ENCODE peak calls at places on chromosomes 5 and 9, in seven cellular contexts. X is activated T-cell treated with anti-CD3 and anti-CD28 coated beads for 24 hours; I is head of caudate nucleus; S is stimulated activated CD4-positive, alpha-beta T cell treated with anti-CD3 and anti-CD28 coated beads, Interleukin-2, amount 100 ng/mL, for 4 hours; G is activated CD4-positive, alpha-beta memory T cell treated with anti-CD3 and anti-CD28 coated beads, Interleukin-2, amount 10 ng/mL, durations not matched to agents 7 days and 5 days; Z is mucosa of descending colon; M is AG08395. P is an unnamed sample.

GRCh38 chr5:34742112-34742511 is 86.0 kb downstream of the RAI14 start:
- DNase-seq in X (no peak), M (no peak), G (no peak), Z (no peak), I (no peak), S (no peak), P (no peak)

GRCh38 chr5:115530426-115530825 is 14.1 kb downstream of the FEM1C start:
- DNase-seq in X (no peak), I (no peak), S (no peak), M (peak; percentile 39), Z (no peak), G (no peak), P (no peak)

GRCh38 chr5:161420526-161420925 is 126.0 kb downstream of the GABRB2 start:
- DNase-seq in Z (no peak), I (no peak), M (no peak), G (no peak), X (no peak), S (no peak), P (no peak)

GRCh38 chr5:173671121-173671949 is 54.9 kb upstream of the BOD1 start:
- DNase-seq in I (peak; percentile 87), G (no peak), X (no peak), M (peak; percentile 20), S (no peak), Z (no peak), P (peak; percentile 75)

GRCh38 chr5:110092955-110093785 is 403.4 kb downstream of the MAN2A1 start:
- DNase-seq in Z (no peak), M (no peak), X (no peak), G (no peak), S (no peak), I (no peak), P (no peak)

GRCh38 chr5:143985832-143986485 is 174.0 kb downstream of the HMHB1 start:
- DNase-seq in X (no peak), I (no peak), G (no peak), S (no peak), Z (no peak), M (peak; percentile 66), P (no peak)

GRCh38 chr5:175422058-175422457 is 21.9 kb downstream of the DRD1 start:
- DNase-seq in G (no peak), S (no peak), X (no peak), I (no peak), M (no peak), Z (no peak), P (no peak)

GRCh38 chr5:163649522-163649921 is 144.1 kb downstream of the MAT2B start:
- DNase-seq in M (no peak), X (no peak), S (no peak), G (no peak), Z (no peak), I (no peak), P (no peak)

GRCh38 chr5:177242304-177242703 is 61.2 kb downstream of the RAB24 start:
- DNase-seq in S (no peak), M (no peak), Z (no peak), X (no peak), I (no peak), G (no peak), P (no peak)

GRCh38 chr5:10896016-10896415 is 135.0 kb upstream of the DAP start:
- DNase-seq in S (no peak), M (no peak), G (no peak), X (no peak), Z (no peak), I (no peak), P (no peak)

GRCh38 chr5:154740957-154741356 is 14.2 kb upstream of the LARP1 start:
- DNase-seq in I (peak; percentile 32), X (no peak), S (no peak), Z (no peak), G (no peak), M (peak; percentile 74), P (peak; percentile 20)

GRCh38 chr5:88888799-88889164 is 5.8 kb upstream of the MEF2C start:
- DNase-seq in I (no peak), S (no peak), G (no peak), M (no peak), Z (no peak), X (no peak), P (no peak)

GRCh38 chr5:175853573-175854230 is 17.7 kb upstream of the CPLX2 start:
- DNase-seq in M (no peak), X (no peak), S (no peak), G (no peak), Z (no peak), I (no peak), P (no peak)

GRCh38 chr9:136596219-136596616 is 50.4 kb upstream of the NOTCH1 start:
- DNase-seq in I (no peak), M (no peak), Z (peak; percentile 44), X (no peak), G (no peak), S (no peak), P (no peak)

GRCh38 chr9:78519786-78520185 is 222.9 kb downstream of the PSAT1 start:
- DNase-seq in Z (no peak), X (no peak), S (no peak), I (no peak), M (no peak), G (no peak), P (no peak)

GRCh38 chr9:105608685-105609598 is 51.0 kb downstream of the FKTN start:
- DNase-seq in G (no peak), S (no peak), M (peak; percentile 52), I (no peak), X (no peak), Z (no peak), P (no peak)

GRCh38 chr5:133944263-133945230 is 23.9 kb downstream of the C5orf15 start:
- DNase-seq in X (peak; percentile 39), I (peak; percentile 47), M (peak; percentile 49), S (peak; percentile 11), G (peak; percentile 34), Z (no peak), P (no peak)

GRCh38 chr9:99118782-99119466 is 14.0 kb downstream of the TGFBR1 start:
- DNase-seq in X (no peak), I (no peak), Z (peak; percentile 39), S (no peak), M (no peak), G (peak; percentile 74), P (no peak)

GRCh38 chr5:143141652-143142051 is 261.8 kb downstream of the NR3C1 start:
- DNase-seq in S (no peak), X (no peak), Z (no peak), M (no peak), I (no peak), G (no peak), P (no peak)

GRCh38 chr5:65721050-65721774 is 697 bp downstream of the SGTB start:
- DNase-seq in S (no peak), M (peak; percentile 67), I (peak; percentile 67), X (no peak), Z (peak; percentile 70), G (no peak), P (peak; percentile 34)

GRCh38 chr5:18968966-18969365 is 1019.0 kb downstream of the CDH18 start:
- DNase-seq in G (no peak), S (no peak), M (no peak), Z (no peak), I (no peak), X (no peak), P (no peak)

GRCh38 chr5:59728356-59728755 is 165.2 kb downstream of the PDE4D start:
- DNase-seq in M (no peak), Z (no peak), I (no peak), G (no peak), S (no peak), X (no peak), P (no peak)

GRCh38 chr9:20989923-20990341 is 41.5 kb downstream of the HACD4 start:
- DNase-seq in M (no peak), S (no peak), I (peak; percentile 65), Z (peak; percentile 53), X (no peak), G (no peak), P (peak; percentile 12)

GRCh38 chr5:82396871-82397514 is 118.8 kb upstream of the RPS23 start:
- DNase-seq in Z (peak; percentile 65), S (no peak), X (no peak), M (peak; percentile 93), I (peak; percentile 22), G (no peak), P (peak; percentile 3)

GRCh38 chr9:125843646-125844045 is 96.5 kb downstream of the PBX3 start:
- DNase-seq in M (no peak), G (no peak), X (no peak), S (no peak), Z (no peak), I (no peak), P (no peak)

GRCh38 chr9:14522627-14523379 is 170.4 kb downstream of the ZDHHC21 start:
- DNase-seq in X (no peak), M (no peak), G (no peak), I (no peak), S (no peak), Z (no peak), P (no peak)

GRCh38 chr5:103256178-103256577 is 2.4 kb upstream of the MACIR start:
- DNase-seq in X (no peak), M (no peak), Z (no peak), S (no peak), G (no peak), I (no peak), P (no peak)

GRCh38 chr5:176413255-176413565 is 3.1 kb downstream of the CLTB start:
- DNase-seq in G (no peak), Z (no peak), I (no peak), S (no peak), X (no peak), M (peak; percentile 47), P (no peak)

GRCh38 chr5:145237843-145238242 is 597.3 kb downstream of the PRELID2 start:
- DNase-seq in Z (no peak), I (no peak), S (no peak), X (no peak), G (no peak), M (no peak), P (no peak)

GRCh38 chr9:103168254-103168653 is 173.1 kb downstream of the CYLC2 start:
- DNase-seq in S (no peak), Z (no peak), M (no peak), I (no peak), G (no peak), X (no peak), P (no peak)

GRCh38 chr5:157998021-157998504 is 139.1 kb upstream of the CLINT1 start:
- DNase-seq in Z (no peak), X (no peak), I (no peak), S (no peak), G (no peak), M (peak; percentile 24), P (no peak)

GRCh38 chr9:16521868-16522381 is 348.5 kb downstream of the BNC2 start:
- DNase-seq in M (peak; percentile 86), X (no peak), S (no peak), Z (peak; percentile 40), I (no peak), G (no peak), P (no peak)

GRCh38 chr5:88235346-88235745 is 33.3 kb downstream of the TMEM161B start:
- DNase-seq in X (no peak), G (no peak), S (no peak), I (no peak), M (no peak), Z (no peak), P (no peak)

GRCh38 chr5:133962131-133962530 is 6.3 kb downstream of the C5orf15 start:
- DNase-seq in M (no peak), X (no peak), I (no peak), G (no peak), Z (no peak), S (no peak), P (no peak)

GRCh38 chr9:134600836-134601638 is 40.6 kb upstream of the COL5A1 start:
- DNase-seq in M (no peak), S (no peak), G (peak; percentile 12), Z (no peak), X (no peak), I (no peak), P (no peak)